ENCODE peak calls at places on chromosomes 1 and 21, in ten cellular contexts. One of them, this sample, is unnamed.
A peak's percentile ranks its signal among the peaks of the same experiment; 100 is the strongest.

GRCh38 chr21:43712268-43712942 is 6.5 kb upstream of the PDXK start:
- DNase-seq in brain microvascular endothelial cell: no peak
- DNase-seq in hepatocyte: peak; percentile 85
- DNase-seq in breast epithelium: peak; percentile 81
- DNase-seq in stomach: peak; percentile 84
- DNase-seq in GM06990: no peak
- DNase-seq in left ventricle myocardium inferior: no peak
- DNase-seq in A549: peak; percentile 98
- DNase-seq in MM.1S: no peak
- DNase-seq in foreskin fibroblast: no peak
- DNase-seq in this sample: no peak

GRCh38 chr1:195714248-195714647 is 894.0 kb downstream of the KCNT2 start:
- DNase-seq in left ventricle myocardium inferior: no peak
- DNase-seq in GM06990: no peak
- DNase-seq in breast epithelium: no peak
- DNase-seq in brain microvascular endothelial cell: no peak
- DNase-seq in hepatocyte: no peak
- DNase-seq in foreskin fibroblast: peak; percentile 23
- DNase-seq in stomach: no peak
- DNase-seq in A549: no peak
- DNase-seq in MM.1S: no peak
- DNase-seq in this sample: peak; percentile 32

GRCh38 chr1:60813051-60813450 is 269.3 kb upstream of the NFIA start:
- DNase-seq in foreskin fibroblast: no peak
- DNase-seq in brain microvascular endothelial cell: no peak
- DNase-seq in breast epithelium: no peak
- DNase-seq in left ventricle myocardium inferior: no peak
- DNase-seq in stomach: no peak
- DNase-seq in GM06990: no peak
- DNase-seq in hepatocyte: no peak
- DNase-seq in MM.1S: no peak
- DNase-seq in A549: no peak
- DNase-seq in this sample: no peak

GRCh38 chr1:24416666-24417391 is 1.2 kb downstream of the NIPAL3 start:
- DNase-seq in left ventricle myocardium inferior: no peak
- DNase-seq in brain microvascular endothelial cell: peak; percentile 97
- DNase-seq in GM06990: peak; percentile 22
- DNase-seq in A549: no peak
- DNase-seq in stomach: no peak
- DNase-seq in foreskin fibroblast: peak; percentile 97
- DNase-seq in hepatocyte: peak; percentile 76
- DNase-seq in MM.1S: peak; percentile 94
- DNase-seq in breast epithelium: no peak
- DNase-seq in this sample: peak; percentile 91

GRCh38 chr1:234893725-234894630 is 234.7 kb downstream of the TOMM20 start:
- DNase-seq in stomach: peak; percentile 61
- DNase-seq in A549: no peak
- DNase-seq in breast epithelium: no peak
- DNase-seq in GM06990: no peak
- DNase-seq in left ventricle myocardium inferior: no peak
- DNase-seq in hepatocyte: no peak
- DNase-seq in foreskin fibroblast: peak; percentile 60
- DNase-seq in brain microvascular endothelial cell: peak; percentile 78
- DNase-seq in MM.1S: no peak
- DNase-seq in this sample: peak; percentile 94

GRCh38 chr1:5001466-5001865 is 347.1 kb downstream of the AJAP1 start:
- DNase-seq in brain microvascular endothelial cell: no peak
- DNase-seq in A549: no peak
- DNase-seq in GM06990: no peak
- DNase-seq in stomach: no peak
- DNase-seq in MM.1S: no peak
- DNase-seq in breast epithelium: no peak
- DNase-seq in foreskin fibroblast: no peak
- DNase-seq in hepatocyte: no peak
- DNase-seq in left ventricle myocardium inferior: no peak
- DNase-seq in this sample: no peak

GRCh38 chr1:18643154-18644012 is 12.7 kb downstream of the PAX7 start:
- DNase-seq in MM.1S: no peak
- DNase-seq in hepatocyte: no peak
- DNase-seq in brain microvascular endothelial cell: no peak
- DNase-seq in GM06990: no peak
- DNase-seq in foreskin fibroblast: no peak
- DNase-seq in breast epithelium: no peak
- DNase-seq in left ventricle myocardium inferior: no peak
- DNase-seq in A549: no peak
- DNase-seq in stomach: no peak
- DNase-seq in this sample: no peak

GRCh38 chr1:16015960-16016901 is 1.6 kb downstream of the HSPB7 start:
- DNase-seq in left ventricle myocardium inferior: peak; percentile 54
- DNase-seq in breast epithelium: no peak
- DNase-seq in MM.1S: no peak
- DNase-seq in foreskin fibroblast: no peak
- DNase-seq in stomach: no peak
- DNase-seq in GM06990: no peak
- DNase-seq in hepatocyte: no peak
- DNase-seq in A549: no peak
- DNase-seq in brain microvascular endothelial cell: no peak
- DNase-seq in this sample: no peak

GRCh38 chr1:147580200-147580557 is 38.9 kb downstream of the BCL9 start:
- DNase-seq in stomach: no peak
- DNase-seq in A549: no peak
- DNase-seq in breast epithelium: no peak
- DNase-seq in left ventricle myocardium inferior: no peak
- DNase-seq in hepatocyte: no peak
- DNase-seq in foreskin fibroblast: no peak
- DNase-seq in GM06990: no peak
- DNase-seq in MM.1S: no peak
- DNase-seq in brain microvascular endothelial cell: no peak
- DNase-seq in this sample: peak; percentile 21

GRCh38 chr1:23436520-23437354 is 12.2 kb upstream of the TCEA3 start:
- DNase-seq in breast epithelium: no peak
- DNase-seq in foreskin fibroblast: no peak
- DNase-seq in brain microvascular endothelial cell: no peak
- DNase-seq in hepatocyte: no peak
- DNase-seq in A549: no peak
- DNase-seq in MM.1S: peak; percentile 7
- DNase-seq in GM06990: no peak
- DNase-seq in left ventricle myocardium inferior: no peak
- DNase-seq in stomach: peak; percentile 37
- DNase-seq in this sample: no peak

GRCh38 chr1:89980605-89981004 is 14.3 kb upstream of the ZNF326 start:
- DNase-seq in hepatocyte: no peak
- DNase-seq in left ventricle myocardium inferior: no peak
- DNase-seq in stomach: no peak
- DNase-seq in breast epithelium: no peak
- DNase-seq in A549: no peak
- DNase-seq in GM06990: no peak
- DNase-seq in MM.1S: no peak
- DNase-seq in foreskin fibroblast: no peak
- DNase-seq in brain microvascular endothelial cell: no peak
- DNase-seq in this sample: no peak

GRCh38 chr1:243268284-243268653 is 12.4 kb downstream of the SDCCAG8 start:
- DNase-seq in left ventricle myocardium inferior: no peak
- DNase-seq in hepatocyte: no peak
- DNase-seq in A549: peak; percentile 58
- DNase-seq in brain microvascular endothelial cell: peak; percentile 83
- DNase-seq in GM06990: no peak
- DNase-seq in breast epithelium: no peak
- DNase-seq in MM.1S: no peak
- DNase-seq in stomach: no peak
- DNase-seq in foreskin fibroblast: peak; percentile 82
- DNase-seq in this sample: peak; percentile 43

GRCh38 chr1:243267346-243268283 is 11.8 kb downstream of the SDCCAG8 start:
- DNase-seq in brain microvascular endothelial cell: no peak
- DNase-seq in breast epithelium: no peak
- DNase-seq in GM06990: no peak
- DNase-seq in MM.1S: no peak
- DNase-seq in hepatocyte: no peak
- DNase-seq in stomach: no peak
- DNase-seq in foreskin fibroblast: no peak
- DNase-seq in left ventricle myocardium inferior: no peak
- DNase-seq in A549: peak; percentile 7
- DNase-seq in this sample: no peak

GRCh38 chr1:243270097-243270864 is 14.4 kb downstream of the SDCCAG8 start:
- DNase-seq in brain microvascular endothelial cell: no peak
- DNase-seq in breast epithelium: no peak
- DNase-seq in MM.1S: no peak
- DNase-seq in A549: no peak
- DNase-seq in stomach: no peak
- DNase-seq in left ventricle myocardium inferior: no peak
- DNase-seq in foreskin fibroblast: no peak
- DNase-seq in GM06990: no peak
- DNase-seq in hepatocyte: no peak
- DNase-seq in this sample: no peak

GRCh38 chr1:243269461-243269801 is 13.6 kb downstream of the SDCCAG8 start:
- DNase-seq in breast epithelium: no peak
- DNase-seq in brain microvascular endothelial cell: peak; percentile 56
- DNase-seq in hepatocyte: no peak
- DNase-seq in foreskin fibroblast: no peak
- DNase-seq in MM.1S: no peak
- DNase-seq in GM06990: no peak
- DNase-seq in left ventricle myocardium inferior: no peak
- DNase-seq in stomach: no peak
- DNase-seq in A549: no peak
- DNase-seq in this sample: no peak

GRCh38 chr1:243268751-243269460 is 13.1 kb downstream of the SDCCAG8 start:
- DNase-seq in A549: peak; percentile 46
- DNase-seq in hepatocyte: no peak
- DNase-seq in breast epithelium: no peak
- DNase-seq in stomach: no peak
- DNase-seq in left ventricle myocardium inferior: no peak
- DNase-seq in brain microvascular endothelial cell: peak; percentile 52
- DNase-seq in GM06990: no peak
- DNase-seq in MM.1S: no peak
- DNase-seq in foreskin fibroblast: no peak
- DNase-seq in this sample: no peak
- H3K4me3 ChIP-seq in A549: peak overlapping the region; percentile 5
- H3K4me3 ChIP-seq in hepatocyte: no peak overlapping the region
- H3K4me3 ChIP-seq in breast epithelium: no peak overlapping the region
- H3K4me3 ChIP-seq in stomach: no peak overlapping the region
- H3K4me3 ChIP-seq in left ventricle myocardium inferior: peak overlapping the region; percentile 24
- H3K4me3 ChIP-seq in brain microvascular endothelial cell: no peak overlapping the region
- H3K4me3 ChIP-seq in GM06990: no peak overlapping the region
- H3K4me3 ChIP-seq in MM.1S: no peak overlapping the region
- H3K4me3 ChIP-seq in foreskin fibroblast: no peak overlapping the region
- H3K4me3 ChIP-seq in this sample: no peak overlapping the region

GRCh38 chr1:74729741-74730478 is 2.9 kb downstream of the CRYZ start:
- DNase-seq in A549: peak; percentile 82
- DNase-seq in brain microvascular endothelial cell: peak; percentile 48
- DNase-seq in foreskin fibroblast: peak; percentile 45
- DNase-seq in stomach: no peak
- DNase-seq in GM06990: no peak
- DNase-seq in left ventricle myocardium inferior: no peak
- DNase-seq in breast epithelium: no peak
- DNase-seq in hepatocyte: no peak
- DNase-seq in MM.1S: no peak
- DNase-seq in this sample: peak; percentile 21

GRCh38 chr1:74733616-74734484 is 898 bp downstream of the TYW3 start:
- DNase-seq in A549: peak; percentile 73
- DNase-seq in foreskin fibroblast: peak; percentile 63
- DNase-seq in MM.1S: peak; percentile 89
- DNase-seq in left ventricle myocardium inferior: no peak
- DNase-seq in hepatocyte: no peak
- DNase-seq in stomach: no peak
- DNase-seq in brain microvascular endothelial cell: peak; percentile 82
- DNase-seq in GM06990: no peak
- DNase-seq in breast epithelium: no peak
- DNase-seq in this sample: peak; percentile 43

GRCh38 chr1:74732960-74733615 is at the start of the genes CRYZ and TYW3:
- DNase-seq in MM.1S: peak; percentile 91
- DNase-seq in stomach: peak; percentile 86
- DNase-seq in foreskin fibroblast: peak; percentile 91
- DNase-seq in hepatocyte: no peak
- DNase-seq in left ventricle myocardium inferior: peak; percentile 91
- DNase-seq in GM06990: peak; percentile 88
- DNase-seq in brain microvascular endothelial cell: peak; percentile 94
- DNase-seq in breast epithelium: peak; percentile 83
- DNase-seq in A549: peak; percentile 92
- DNase-seq in this sample: peak; percentile 86

GRCh38 chr1:74728736-74729135 is 4.1 kb downstream of the CRYZ start:
- DNase-seq in breast epithelium: no peak
- DNase-seq in foreskin fibroblast: peak; percentile 8
- DNase-seq in GM06990: no peak
- DNase-seq in brain microvascular endothelial cell: no peak
- DNase-seq in hepatocyte: no peak
- DNase-seq in stomach: no peak
- DNase-seq in MM.1S: no peak
- DNase-seq in left ventricle myocardium inferior: no peak
- DNase-seq in A549: no peak
- DNase-seq in this sample: no peak

GRCh38 chr1:74731399-74732052 is 1.3 kb downstream of the CRYZ start:
- DNase-seq in GM06990: no peak
- DNase-seq in left ventricle myocardium inferior: no peak
- DNase-seq in breast epithelium: no peak
- DNase-seq in brain microvascular endothelial cell: no peak
- DNase-seq in foreskin fibroblast: peak; percentile 15
- DNase-seq in hepatocyte: peak; percentile 65
- DNase-seq in stomach: peak; percentile 28
- DNase-seq in A549: peak; percentile 61
- DNase-seq in MM.1S: no peak
- DNase-seq in this sample: no peak
- H3K4me3 ChIP-seq in GM06990: peak overlapping the region; percentile 13
- H3K4me3 ChIP-seq in left ventricle myocardium inferior: peak overlapping the region; percentile 84
- H3K4me3 ChIP-seq in breast epithelium: no peak overlapping the region
- H3K4me3 ChIP-seq in brain microvascular endothelial cell: peak overlapping the region; percentile 12
- H3K4me3 ChIP-seq in foreskin fibroblast: peak overlapping the region; percentile 80
- H3K4me3 ChIP-seq in hepatocyte: no peak overlapping the region
- H3K4me3 ChIP-seq in stomach: peak overlapping the region; percentile 87
- H3K4me3 ChIP-seq in A549: peak overlapping the region; percentile 66
- H3K4me3 ChIP-seq in MM.1S: no peak overlapping the region
- H3K4me3 ChIP-seq in this sample: peak overlapping the region; percentile 58

DNA sequence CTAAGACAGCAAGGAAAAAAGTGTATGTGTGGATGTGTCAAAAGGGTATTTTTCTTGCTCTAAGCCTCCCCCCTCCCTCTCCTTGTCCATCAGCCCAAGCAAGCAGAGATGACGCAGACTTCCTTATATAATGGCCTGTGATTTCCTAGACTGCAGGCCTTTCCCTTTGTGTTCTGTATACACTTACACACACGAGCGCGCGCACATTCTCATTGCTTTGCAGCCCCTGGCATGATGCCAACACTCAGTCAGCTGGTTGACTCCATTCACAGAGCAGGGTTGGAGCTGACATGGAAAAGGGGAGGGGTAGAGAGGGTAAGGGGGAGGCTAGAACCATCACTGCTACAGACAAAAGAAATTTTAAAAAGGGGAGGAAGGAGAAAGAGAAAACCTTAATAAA is 41.8 kb downstream of the GATAD2B start:
- DNase-seq in foreskin fibroblast: peak; percentile 78
- DNase-seq in left ventricle myocardium inferior: peak; percentile 85
- DNase-seq in breast epithelium: peak; percentile 86
- DNase-seq in A549: peak; percentile 47
- DNase-seq in GM06990: no peak
- DNase-seq in stomach: peak; percentile 92
- DNase-seq in hepatocyte: peak; percentile 93
- DNase-seq in brain microvascular endothelial cell: peak; percentile 97
- DNase-seq in MM.1S: no peak
- DNase-seq in this sample: peak; percentile 93
- H3K4me3 ChIP-seq in foreskin fibroblast: peak overlapping the region; percentile 40
- H3K4me3 ChIP-seq in left ventricle myocardium inferior: peak overlapping the region; percentile 41
- H3K4me3 ChIP-seq in breast epithelium: no peak overlapping the region
- H3K4me3 ChIP-seq in A549: no peak overlapping the region
- H3K4me3 ChIP-seq in GM06990: no peak overlapping the region
- H3K4me3 ChIP-seq in stomach: no peak overlapping the region
- H3K4me3 ChIP-seq in hepatocyte: no peak overlapping the region
- H3K4me3 ChIP-seq in brain microvascular endothelial cell: peak overlapping the region; percentile 47
- H3K4me3 ChIP-seq in MM.1S: no peak overlapping the region
- H3K4me3 ChIP-seq in this sample: peak overlapping the region; percentile 34

GRCh38 chr1:43566382-43567035 is 35.8 kb downstream of the PTPRF start:
- DNase-seq in brain microvascular endothelial cell: no peak
- DNase-seq in A549: no peak
- DNase-seq in MM.1S: no peak
- DNase-seq in GM06990: no peak
- DNase-seq in stomach: no peak
- DNase-seq in hepatocyte: no peak
- DNase-seq in foreskin fibroblast: no peak
- DNase-seq in left ventricle myocardium inferior: no peak
- DNase-seq in breast epithelium: no peak
- DNase-seq in this sample: no peak
- H3K4me3 ChIP-seq in brain microvascular endothelial cell: no peak overlapping the region
- H3K4me3 ChIP-seq in A549: no peak overlapping the region
- H3K4me3 ChIP-seq in MM.1S: peak overlapping the region; percentile 63
- H3K4me3 ChIP-seq in GM06990: no peak overlapping the region
- H3K4me3 ChIP-seq in stomach: peak overlapping the region; percentile 50
- H3K4me3 ChIP-seq in hepatocyte: no peak overlapping the region
- H3K4me3 ChIP-seq in foreskin fibroblast: peak overlapping the region; percentile 52
- H3K4me3 ChIP-seq in left ventricle myocardium inferior: peak overlapping the region; percentile 75
- H3K4me3 ChIP-seq in breast epithelium: no peak overlapping the region
- H3K4me3 ChIP-seq in this sample: peak overlapping the region; percentile 50